ENCODE peak calls at places on chromosome 4, in ten cellular contexts. Q, O, U, H, G, C, Z, B, D and M are unnamed samples.

GRCh38 chr4:78661086-78661690 is 109.6 kb downstream of the ANXA3 start:
- DNase-seq in Q (no peak), O (no peak), U (no peak), H (no peak), G (no peak), C (no peak), Z (no peak), B (no peak), D (no peak), M (peak; percentile 27)

GRCh38 chr4:6772223-6772928 is 10.2 kb upstream of the KIAA0232 start:
- DNase-seq in Q (no peak), O (no peak), U (no peak), H (no peak), G (peak; percentile 67), C (no peak), Z (no peak), B (no peak), D (no peak), M (no peak)

GRCh38 chr4:158915683-158916241 is 146.9 kb downstream of the FNIP2 start:
- DNase-seq in Q (no peak), O (no peak), U (no peak), H (no peak), G (no peak), C (no peak), Z (no peak), B (no peak), D (no peak), M (no peak)

GRCh38 chr4:87982446-87982845 is 6.9 kb downstream of the SPP1 start:
- DNase-seq in Q (no peak), O (no peak), U (no peak), H (no peak), G (no peak), C (no peak), Z (no peak), B (no peak), D (no peak), M (peak; percentile 26)

GRCh38 chr4:87981505-87981904 is 6.0 kb downstream of the SPP1 start:
- DNase-seq in Q (no peak), O (no peak), U (no peak), H (no peak), G (no peak), C (no peak), Z (no peak), B (no peak), D (no peak), M (no peak)

GRCh38 chr4:125666635-125667034 is 351.9 kb downstream of the FAT4 start:
- DNase-seq in Q (peak; percentile 4), O (no peak), U (no peak), H (no peak), G (no peak), C (no peak), Z (no peak), B (no peak), D (no peak), M (no peak)

GRCh38 chr4:3829954-3830773 is 64.0 kb downstream of the ADRA2C start:
- DNase-seq in Q (no peak), O (no peak), U (no peak), H (no peak), G (no peak), C (peak; percentile 68), Z (no peak), B (no peak), D (no peak), M (no peak)

GRCh38 chr4:169774466-169775445 is 17.0 kb upstream of the HPF1 start:
- DNase-seq in Q (no peak), O (peak; percentile 78), U (no peak), H (peak; percentile 9), G (no peak), C (no peak), Z (no peak), B (peak; percentile 16), D (no peak), M (peak; percentile 24)

GRCh38 chr4:48546336-48546735 is 56.3 kb downstream of the ZAR1 start:
- DNase-seq in Q (peak; percentile 3), O (no peak), U (no peak), H (no peak), G (peak; percentile 6), C (peak; percentile 23), Z (no peak), B (no peak), D (peak; percentile 75), M (peak; percentile 63)

GRCh38 chr4:186192068-186192751 is 843 bp downstream of the CYP4V2 start:
- DNase-seq in Q (peak; percentile 29), O (no peak), U (peak; percentile 49), H (peak; percentile 57), G (peak; percentile 53), C (peak; percentile 29), Z (no peak), B (no peak), D (peak; percentile 52), M (peak; percentile 56)

GRCh38 chr4:156247470-156247869 is 293.8 kb upstream of the CTSO start:
- DNase-seq in Q (no peak), O (no peak), U (no peak), H (no peak), G (no peak), C (no peak), Z (no peak), B (no peak), D (no peak), M (no peak)

GRCh38 chr4:153529646-153530045 is 63.5 kb downstream of the TMEM131L start:
- DNase-seq in Q (no peak), O (no peak), U (no peak), H (no peak), G (no peak), C (no peak), Z (no peak), B (no peak), D (peak; percentile 73), M (peak; percentile 73)

GRCh38 chr4:73589887-73590801 is 30.1 kb downstream of the RASSF6 start:
- DNase-seq in Q (peak; percentile 95), O (no peak), U (no peak), H (no peak), G (no peak), C (no peak), Z (no peak), B (no peak), D (no peak), M (peak; percentile 27)

GRCh38 chr4:6087669-6088068 is 69.4 kb upstream of the C4orf50 start:
- DNase-seq in Q (peak; percentile 24), O (no peak), U (no peak), H (no peak), G (peak; percentile 27), C (peak; percentile 42), Z (no peak), B (no peak), D (peak; percentile 26), M (peak; percentile 21)